ENCODE peak calls at places on chromosomes 16 and 17, in four cellular contexts. H, O, L and Z are unnamed samples.

GRCh38 chr17:19762515-19762961 is 14.4 kb upstream of the ALDH3A1 start:
- DNase-seq in H (peak), O (peak), L (peak), Z (peak)

GRCh38 chr17:13182854-13183253 is 165.0 kb upstream of the ELAC2 start:
- DNase-seq in H (no peak), O (no peak), L (no peak), Z (peak)

GRCh38 chr17:8109669-8110455 is 8.5 kb downstream of the ALOXE3 start:
- DNase-seq in H (peak), O (peak), L (no peak), Z (peak)

GRCh38 chr16:53085539-53086450 is 31.0 kb downstream of the CHD9 start:
- DNase-seq in H (no peak), O (peak), L (no peak), Z (no peak)

GRCh38 chr16:2518823-2519710 is 1.1 kb upstream of the AMDHD2 start:
- DNase-seq in H (no peak), O (no peak), L (no peak), Z (no peak)

GRCh38 chr17:68676856-68677255 is 75.7 kb upstream of the FAM20A start:
- DNase-seq in H (no peak), O (no peak), L (no peak), Z (no peak)

GRCh38 chr16:11692171-11692570 is 23.9 kb downstream of the SNN start:
- DNase-seq in H (no peak), O (no peak), L (no peak), Z (no peak)

GRCh38 chr17:30323262-30323894 is 10.5 kb downstream of the TMIGD1 start:
- DNase-seq in H (peak), O (no peak), L (no peak), Z (no peak)

GRCh38 chr16:3479654-3480216 is 15.6 kb downstream of the C16orf90 start:
- DNase-seq in H (no peak), O (no peak), L (no peak), Z (no peak)

GRCh38 chr16:58727028-58727781 is 6.9 kb downstream of the GOT2 start:
- DNase-seq in H (no peak), O (no peak), L (no peak), Z (no peak)

GRCh38 chr16:714558-715447 is at the start of gene METRN:
- DNase-seq in H (peak), O (peak), L (peak), Z (peak)

GRCh38 chr17:48732688-48733629 is 4.4 kb upstream of the HOXB13 start:
- DNase-seq in H (no peak), O (no peak), L (no peak), Z (no peak)

GRCh38 chr17:42075789-42076188 is 22.5 kb downstream of the ZNF385C start:
- DNase-seq in H (no peak), O (no peak), L (no peak), Z (no peak)